ENCODE peak calls at places on chromosome 15, in ten cellular contexts. S is uterus; Y is dermis microvascular lymphatic vessel endothelial cell; N is Caco-2; K is GM12864; T is left cardiac atrium; F is thoracic aorta; M is left ventricle myocardium inferior; P is stimulated activated CD4-positive, alpha-beta T cell treated with anti-CD3 and anti-CD28 coated beads, Interleukin-4, amount 100 ng/mL, for 1 hour; I is GM13977. L is an unnamed sample.

GRCh38 chr15:20659265-20659664 is 117.7 kb upstream of the GOLGA6L6 start:
- DNase-seq in S (no peak), Y (no peak), N (no peak), K (no peak), T (no peak), F (no peak), M (no peak), P (no peak), I (no peak), L (no peak)

GRCh38 chr15:36468746-36469145 is 110.7 kb upstream of the CDIN1 start:
- DNase-seq in S (no peak), Y (no peak), N (no peak), K (no peak), T (no peak), F (no peak), M (peak), P (no peak), I (no peak), L (no peak)

GRCh38 chr15:62940755-62941361 is 101.7 kb upstream of the TPM1 start:
- DNase-seq in S (peak), Y (no peak), N (no peak), K (peak), T (peak), F (peak), M (peak), P (no peak), I (no peak), L (peak)

GRCh38 chr15:68114356-68114755 is 60.2 kb downstream of the PIAS1 start:
- DNase-seq in S (no peak), Y (no peak), N (no peak), K (no peak), T (no peak), F (no peak), M (no peak), P (no peak), I (peak), L (no peak)

GRCh38 chr15:81000144-81000625 is 538 bp upstream of the TLNRD1 start:
- DNase-seq in S (no peak), Y (no peak), N (no peak), K (no peak), T (no peak), F (no peak), M (no peak), P (no peak), I (no peak), L (no peak)

GRCh38 chr15:84899750-84900149 is 15.3 kb downstream of the SLC28A1 start:
- DNase-seq in S (no peak), Y (no peak), N (no peak), K (no peak), T (no peak), F (no peak), M (no peak), P (no peak), I (no peak), L (no peak)

GRCh38 chr15:31501536-31502157 is 175.0 kb downstream of the KLF13 start:
- DNase-seq in S (no peak), Y (no peak), N (no peak), K (no peak), T (no peak), F (no peak), M (no peak), P (no peak), I (no peak), L (no peak)

GRCh38 chr15:38398134-38398533 is 55.8 kb upstream of the FAM98B start:
- DNase-seq in S (no peak), Y (no peak), N (no peak), K (no peak), T (peak), F (peak), M (peak), P (no peak), I (no peak), L (peak)

GRCh38 chr15:25062551-25063430 is 108.0 kb downstream of the SNRPN start:
- DNase-seq in S (no peak), Y (no peak), N (no peak), K (no peak), T (no peak), F (no peak), M (no peak), P (no peak), I (no peak), L (no peak)